ENCODE peak calls at places on chromosomes 6 and 20, in six cellular contexts. One of them, this sample, is unnamed.

GRCh38 chr6:107698146-107698545 is 126.0 kb downstream of the SCML4 start:
- DNase-seq in NCI-H1092 treated with DMSO at 0.1 percent for 48 hours: no peak
- DNase-seq in colonic mucosa: no peak
- DNase-seq in AG10803: peak
- DNase-seq in renal cortical epithelial cell: peak
- DNase-seq in uterus: no peak
- DNase-seq in this sample: peak

GRCh38 chr6:52524921-52525320 is 51.9 kb downstream of the TRAM2 start:
- DNase-seq in NCI-H1092 treated with DMSO at 0.1 percent for 48 hours: no peak
- DNase-seq in colonic mucosa: no peak
- DNase-seq in AG10803: no peak
- DNase-seq in renal cortical epithelial cell: no peak
- DNase-seq in uterus: no peak
- DNase-seq in this sample: no peak

GRCh38 chr20:35302421-35303335 is 10.5 kb upstream of the FAM83C start:
- DNase-seq in NCI-H1092 treated with DMSO at 0.1 percent for 48 hours: no peak
- DNase-seq in colonic mucosa: no peak
- DNase-seq in AG10803: no peak
- DNase-seq in renal cortical epithelial cell: no peak
- DNase-seq in uterus: no peak
- DNase-seq in this sample: peak

GRCh38 chr20:34999021-34999451 is 43.4 kb downstream of the MYH7B start:
- DNase-seq in NCI-H1092 treated with DMSO at 0.1 percent for 48 hours: no peak
- DNase-seq in colonic mucosa: no peak
- DNase-seq in AG10803: no peak
- DNase-seq in renal cortical epithelial cell: no peak
- DNase-seq in uterus: no peak
- DNase-seq in this sample: no peak

GRCh38 chr6:54255881-54256280 is 52.4 kb upstream of the TINAG start:
- DNase-seq in NCI-H1092 treated with DMSO at 0.1 percent for 48 hours: no peak
- DNase-seq in colonic mucosa: no peak
- DNase-seq in AG10803: no peak
- DNase-seq in renal cortical epithelial cell: peak
- DNase-seq in uterus: no peak
- DNase-seq in this sample: no peak

GRCh38 chr6:10686901-10687300 is 7.5 kb downstream of the C6orf52 start:
- DNase-seq in NCI-H1092 treated with DMSO at 0.1 percent for 48 hours: no peak
- DNase-seq in colonic mucosa: no peak
- DNase-seq in AG10803: no peak
- DNase-seq in renal cortical epithelial cell: no peak
- DNase-seq in uterus: no peak
- DNase-seq in this sample: no peak

GRCh38 chr20:11891827-11892521 is 25.7 kb upstream of the BTBD3 start:
- DNase-seq in NCI-H1092 treated with DMSO at 0.1 percent for 48 hours: peak
- DNase-seq in colonic mucosa: peak
- DNase-seq in AG10803: peak
- DNase-seq in renal cortical epithelial cell: peak
- DNase-seq in uterus: peak
- DNase-seq in this sample: peak

GRCh38 chr20:25706793-25707192 is 10.1 kb upstream of the ZNF337 start:
- DNase-seq in NCI-H1092 treated with DMSO at 0.1 percent for 48 hours: no peak
- DNase-seq in colonic mucosa: no peak
- DNase-seq in AG10803: no peak
- DNase-seq in renal cortical epithelial cell: no peak
- DNase-seq in uterus: no peak
- DNase-seq in this sample: no peak

GRCh38 chr20:41717464-41717863 is 99.3 kb upstream of the CHD6 start:
- DNase-seq in NCI-H1092 treated with DMSO at 0.1 percent for 48 hours: peak
- DNase-seq in colonic mucosa: no peak
- DNase-seq in AG10803: no peak
- DNase-seq in renal cortical epithelial cell: no peak
- DNase-seq in uterus: no peak
- DNase-seq in this sample: no peak

GRCh38 chr6:3850451-3851203 is 1.5 kb downstream of the FAM50B start:
- DNase-seq in NCI-H1092 treated with DMSO at 0.1 percent for 48 hours: no peak
- DNase-seq in colonic mucosa: no peak
- DNase-seq in AG10803: no peak
- DNase-seq in renal cortical epithelial cell: no peak
- DNase-seq in uterus: no peak
- DNase-seq in this sample: no peak